ENCODE peak calls at places on chromosomes 12 and 14, in ten cellular contexts. I, O, P, Y, H, R, N, J, X and A are unnamed samples.

GRCh38 chr12:123808167-123808566 is 46.1 kb downstream of the DNAH10 start:
- DNase-seq in R (no peak), P (no peak), O (no peak), H (peak; percentile 51), Y (peak; percentile 60), N (no peak), J (no peak), X (no peak), I (no peak), A (no peak)

GRCh38 chr14:94681300-94682060 is 69.3 kb downstream of the SERPINA3 start:
- DNase-seq in X (no peak), H (peak; percentile 80), O (no peak), P (no peak), Y (peak; percentile 78), N (no peak), J (no peak), I (peak; percentile 8), R (no peak), A (no peak)

GRCh38 chr12:26845984-26846383 is 13.0 kb upstream of the ITPR2 start:
- DNase-seq in I (peak; percentile 91), R (no peak), P (no peak), H (no peak), N (no peak), O (no peak), Y (no peak), J (no peak), X (no peak), A (no peak)

GRCh38 chr14:43306053-43306452 is 1201.0 kb downstream of the FSCB start:
- DNase-seq in I (no peak), R (no peak), J (no peak), Y (no peak), P (no peak), H (no peak), X (no peak), N (no peak), O (no peak), A (no peak)

GRCh38 chr12:6767592-6768384 is 1.6 kb downstream of the PTMS start:
- DNase-seq in X (no peak), O (peak; percentile 59), N (no peak), Y (no peak), R (no peak), I (no peak), H (peak; percentile 15), P (no peak), J (no peak), A (no peak)

GRCh38 chr12:50314629-50315312 is 31.5 kb upstream of the LIMA1 start:
- DNase-seq in I (no peak), H (peak; percentile 80), N (no peak), O (no peak), J (no peak), P (no peak), R (peak; percentile 11), X (no peak), Y (peak; percentile 61), A (no peak)

GRCh38 chr12:95286713-95287112 is 69.1 kb downstream of the VEZT start:
- DNase-seq in J (no peak), O (no peak), P (no peak), H (no peak), Y (no peak), I (no peak), R (no peak), X (no peak), N (no peak), A (no peak)

GRCh38 chr14:102941419-102942011 is 19.1 kb downstream of the AMN start:
- DNase-seq in X (no peak), J (no peak), P (no peak), H (no peak), O (no peak), N (no peak), I (no peak), Y (no peak), R (no peak), A (no peak)

GRCh38 chr14:32339188-32339587 is 10.1 kb downstream of the AKAP6 start:
- DNase-seq in Y (no peak), P (no peak), X (no peak), J (no peak), N (no peak), H (no peak), O (no peak), R (no peak), I (no peak), A (no peak)

GRCh38 chr12:31967569-31967968 is 8.4 kb downstream of the RESF1 start:
- DNase-seq in O (no peak), I (no peak), P (no peak), Y (no peak), X (no peak), N (no peak), R (no peak), H (no peak), J (no peak), A (no peak)

GRCh38 chr12:87300-87699 is 20.7 kb downstream of the IQSEC3 start:
- DNase-seq in O (no peak), N (no peak), I (no peak), Y (no peak), J (no peak), X (no peak), H (no peak), P (no peak), R (no peak), A (no peak)

GRCh38 chr12:123223241-123223668 is 9.7 kb downstream of the MPHOSPH9 start:
- DNase-seq in X (no peak), R (no peak), N (peak; percentile 26), Y (no peak), P (peak; percentile 34), O (no peak), I (no peak), J (peak; percentile 37), H (no peak), A (peak; percentile 25)

GRCh38 chr12:131908082-131908715 is 13.8 kb downstream of the ULK1 start:
- DNase-seq in O (no peak), H (no peak), X (no peak), J (no peak), P (no peak), N (no peak), Y (no peak), R (no peak), I (no peak), A (no peak)

GRCh38 chr14:93013368-93013719 is 90.4 kb downstream of the CHGA start:
- DNase-seq in X (no peak), I (peak; percentile 28), H (no peak), N (no peak), O (no peak), J (no peak), P (no peak), Y (no peak), R (no peak), A (no peak)

GRCh38 chr14:60839057-60839456 is 104.5 kb downstream of the MNAT1 start:
- DNase-seq in P (no peak), I (no peak), J (no peak), X (no peak), Y (no peak), N (no peak), H (no peak), R (no peak), O (no peak), A (no peak)

GRCh38 chr12:131176926-131177325 is 223.2 kb downstream of the ADGRD1 start:
- DNase-seq in I (no peak), H (no peak), O (no peak), X (no peak), N (no peak), R (no peak), P (no peak), Y (no peak), J (no peak), A (no peak)

GRCh38 chr12:123269980-123270379 is 1.7 kb downstream of the CDK2AP1 start:
- DNase-seq in R (no peak), J (no peak), H (peak; percentile 46), P (no peak), I (no peak), O (no peak), X (no peak), N (no peak), Y (no peak), A (no peak)

GRCh38 chr14:60553855-60554254 is 44.9 kb downstream of the SIX6 start:
- DNase-seq in N (no peak), I (peak; percentile 46), P (no peak), H (no peak), O (no peak), J (no peak), R (no peak), X (no peak), Y (no peak), A (no peak)

GRCh38 chr12:65882504-65882903 is 58.2 kb downstream of the HMGA2 start:
- DNase-seq in P (no peak), O (no peak), H (no peak), X (no peak), R (no peak), I (no peak), J (no peak), N (no peak), Y (no peak), A (no peak)

GRCh38 chr12:32107376-32108267 is 975 bp downstream of the BICD1 start:
- DNase-seq in I (no peak), Y (peak; percentile 45), R (no peak), N (no peak), P (peak; percentile 9), H (peak; percentile 38), J (peak; percentile 4), O (no peak), X (peak; percentile 8), A (no peak)